ENCODE peak calls at places on chromosome 19, in eight cellular contexts. G is sigmoid colon, K is suprapubic skin, M is upper lobe of left lung, X is K562, W is SK-N-SH, R is transverse colon, I is esophagus muscularis mucosa. Q is an unnamed sample.
A peak's percentile ranks its signal among the peaks of the same experiment; 100 is the strongest.

GRCh38 chr19:3975144-3975543 is 4.2 kb upstream of the DAPK3 start:
- DNase-seq in X (no peak), K (no peak), I (no peak), R (no peak), M (no peak), W (no peak), G (no peak), Q (no peak)

GRCh38 chr19:10876459-10877240 is 5.3 kb downstream of the CARM1 start:
- DNase-seq in G (no peak), I (no peak), K (no peak), R (peak; percentile 44), X (no peak), M (no peak), W (no peak), Q (no peak)

GRCh38 chr19:16889429-16889882 is 657 bp downstream of the F2RL3 start:
- DNase-seq in R (no peak), X (no peak), W (peak; percentile 90), K (no peak), M (no peak), G (peak; percentile 61), I (no peak), Q (no peak)

GRCh38 chr19:30360378-30361106 is 11.6 kb upstream of the ZNF536 start:
- DNase-seq in X (no peak), I (no peak), W (peak; percentile 85), K (no peak), G (no peak), M (no peak), R (no peak), Q (peak; percentile 3)

GRCh38 chr19:34328982-34329381 is 36.0 kb upstream of the GPI start:
- DNase-seq in R (no peak), G (no peak), I (no peak), K (no peak), W (no peak), M (no peak), X (no peak), Q (no peak)

GRCh38 chr19:15479391-15480345 is at the start of gene PGLYRP2:
- DNase-seq in W (peak; percentile 17), K (no peak), R (no peak), G (no peak), M (no peak), I (no peak), X (no peak), Q (peak; percentile 64)

GRCh38 chr19:30000862-30001261 is 58.8 kb downstream of the URI1 start:
- DNase-seq in X (no peak), G (no peak), R (no peak), K (no peak), M (no peak), I (no peak), W (no peak), Q (no peak)

GRCh38 chr19:4969772-4970531 is 1.0 kb downstream of the KDM4B start:
- DNase-seq in R (no peak), X (peak; percentile 44), W (peak; percentile 47), I (no peak), G (no peak), K (no peak), M (no peak), Q (no peak)

GRCh38 chr19:35555301-35556005 is 8.0 kb downstream of the ATP4A start:
- DNase-seq in G (no peak), W (peak; percentile 84), K (no peak), I (no peak), R (no peak), X (peak; percentile 72), M (no peak), Q (no peak)

GRCh38 chr19:4369888-4370260 is 26.5 kb downstream of the MPND start:
- DNase-seq in I (no peak), K (peak; percentile 70), G (no peak), X (peak; percentile 34), M (peak; percentile 90), W (no peak), R (peak; percentile 76), Q (peak; percentile 80)

GRCh38 chr19:10863107-10863700 is 8.1 kb upstream of the CARM1 start:
- DNase-seq in I (no peak), K (no peak), X (peak; percentile 68), G (no peak), W (no peak), M (no peak), R (no peak), Q (peak; percentile 65)

GRCh38 chr19:53982611-53983010 is 8.8 kb upstream of the CACNG6 start:
- DNase-seq in X (no peak), K (no peak), R (peak; percentile 30), I (no peak), G (no peak), M (peak; percentile 90), W (peak; percentile 80), Q (peak; percentile 59)

GRCh38 chr19:16051254-16052025 is 24.9 kb upstream of the TPM4 start:
- DNase-seq in K (no peak), R (no peak), X (peak; percentile 52), W (no peak), I (no peak), M (no peak), G (no peak), Q (no peak)

GRCh38 chr19:7554565-7554964 is 19.0 kb downstream of the PNPLA6 start:
- DNase-seq in M (peak; percentile 81), K (no peak), R (no peak), X (no peak), W (no peak), G (no peak), I (no peak), Q (no peak)

GRCh38 chr19:44876930-44877530 is 14.0 kb upstream of the TOMM40 start:
- DNase-seq in K (no peak), G (no peak), X (no peak), W (no peak), R (no peak), I (no peak), M (no peak), Q (no peak)
- H3K4me1 ChIP-seq in K (peaks cover 3% of the 10 kb centered on the region), G (no peaks in the 10 kb centered on the region), X (peaks cover 21% of the 10 kb centered on the region), W (peaks cover 13% of the 10 kb centered on the region), R (peaks cover 11% of the 10 kb centered on the region), I (no peaks in the 10 kb centered on the region), M (no peaks in the 10 kb centered on the region), Q (peaks cover 7% of the 10 kb centered on the region)

GRCh38 chr19:47229674-47230121 is 1.3 kb downstream of the BBC3 start:
- DNase-seq in K (no peak), G (no peak), M (no peak), W (peak; percentile 26), R (peak; percentile 38), I (no peak), X (peak; percentile 47), Q (no peak)

GRCh38 chr19:47227347-47228167 is 3.4 kb downstream of the BBC3 start:
- DNase-seq in I (peak; percentile 98), K (peak; percentile 97), X (peak; percentile 97), W (peak; percentile 77), M (peak; percentile 70), R (peak; percentile 89), G (peak; percentile 98), Q (peak; percentile 84)

GRCh38 chr19:47230122-47230920 is 678 bp downstream of the BBC3 start:
- DNase-seq in K (peak; percentile 91), R (peak; percentile 82), M (peak; percentile 98), G (peak; percentile 84), X (peak; percentile 87), I (no peak), W (peak; percentile 86), Q (peak; percentile 74)

GRCh38 chr19:47228168-47228936 is 2.6 kb downstream of the BBC3 start:
- DNase-seq in W (peak; percentile 66), G (peak; percentile 85), K (peak; percentile 84), M (peak; percentile 95), R (peak; percentile 74), X (peak; percentile 81), I (no peak), Q (peak; percentile 45)

DNA sequence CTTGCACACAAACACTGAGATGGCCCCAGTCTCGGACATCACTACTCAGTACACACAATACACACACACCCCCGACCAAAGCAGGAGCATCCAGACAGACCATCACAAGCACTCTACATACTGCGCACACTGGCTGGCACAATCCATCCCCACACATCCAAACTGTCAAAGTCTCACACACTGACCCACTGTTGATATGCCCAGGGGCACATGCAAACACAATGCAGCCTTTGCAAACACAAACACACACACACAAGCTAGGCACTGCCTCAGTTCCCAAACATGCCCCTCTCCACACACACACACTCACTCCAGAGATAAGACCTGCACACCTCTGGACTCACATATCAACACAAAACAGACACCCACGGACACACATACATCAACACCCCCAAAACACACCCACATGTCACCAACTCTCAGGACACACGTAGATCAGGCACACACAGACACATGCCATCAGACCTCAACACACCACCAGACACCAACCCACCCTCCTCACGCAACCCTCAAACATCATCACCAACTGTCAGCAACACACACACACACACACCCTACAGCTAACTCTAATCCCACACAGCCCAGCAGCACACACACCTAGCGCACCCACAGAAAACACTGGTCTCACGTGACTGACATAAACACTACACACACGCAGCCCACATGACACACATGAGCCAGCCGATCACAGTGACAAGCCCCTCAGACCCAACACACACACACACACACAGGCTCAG is 1.9 kb downstream of the BBC3 start:
- DNase-seq in I (no peak), R (peak; percentile 29), K (no peak), G (peak; percentile 67), M (no peak), W (no peak), X (peak; percentile 60), Q (no peak)
- TF ChIP-seq EP300 in I (no peak), R (no peak), K (no peak), G (no peak), M (no peak), W (no peak), X (no peak), Q (no peak)

GRCh38 chr19:41261474-41262190 is 2.5 kb upstream of the HNRNPUL1 start:
- DNase-seq in I (no peak), M (no peak), W (no peak), G (no peak), X (no peak), R (no peak), K (no peak), Q (no peak)

GRCh38 chr19:41264581-41265375 is 606 bp downstream of the HNRNPUL1 start:
- DNase-seq in R (peak; percentile 65), X (peak; percentile 72), G (peak; percentile 84), I (no peak), K (peak; percentile 81), M (peak; percentile 50), W (peak; percentile 67), Q (peak; percentile 43)

GRCh38 chr19:41263042-41263849 is 926 bp upstream of the HNRNPUL1 start:
- DNase-seq in K (peak; percentile 86), G (peak; percentile 89), X (peak; percentile 75), W (peak; percentile 50), I (peak; percentile 95), M (peak; percentile 45), R (peak; percentile 83), Q (peak; percentile 66)

GRCh38 chr19:41265376-41266153 is 1.4 kb downstream of the HNRNPUL1 start:
- DNase-seq in M (no peak), I (no peak), X (peak; percentile 44), G (peak; percentile 64), K (no peak), R (peak; percentile 24), W (peak; percentile 27), Q (peak; percentile 27)

GRCh38 chr19:41263850-41264580 is at the start of gene HNRNPUL1:
- DNase-seq in G (peak; percentile 100), W (peak; percentile 98), R (peak; percentile 99), X (peak; percentile 100), I (peak; percentile 100), K (peak; percentile 99), M (peak; percentile 96), Q (peak; percentile 98)
- TF ChIP-seq POLR2AphosphoS5 in G (peak; percentile 56), W (no peak), R (peak; percentile 62), X (peak; percentile 23), I (peak; percentile 50), K (peak; percentile 67), M (peak; percentile 71), Q (peak; percentile 69)

GRCh38 chr19:38684862-38685665 is 37.6 kb downstream of the ACTN4 start:
- DNase-seq in K (no peak), R (no peak), M (no peak), X (no peak), G (no peak), I (no peak), W (no peak), Q (no peak)
- H3K4me1 ChIP-seq in K (peaks cover 96% of the 10 kb centered on the region), R (peaks cover 81% of the 10 kb centered on the region), M (peaks cover 98% of the 10 kb centered on the region), X (peaks cover 81% of the 10 kb centered on the region), G (peaks cover 80% of the 10 kb centered on the region), I (peaks cover 99% of the 10 kb centered on the region), W (peaks cover 60% of the 10 kb centered on the region), Q (peaks cover 67% of the 10 kb centered on the region)